ENCODE peak calls at places on chromosomes 1 and 21, in four cellular contexts. P is LoVo, C is GM23248, S is HCT116. D is an unnamed sample.

GRCh38 chr1:87242445-87243185 is 86.1 kb upstream of the LMO4 start:
- DNase-seq in P (no peak), C (no peak), S (no peak), D (peak; percentile 90)

GRCh38 chr1:40782371-40782956 is 1.1 kb upstream of the KCNQ4 start:
- DNase-seq in P (no peak), C (no peak), S (no peak), D (peak; percentile 38)

GRCh38 chr1:151905070-151905442 is 4.3 kb downstream of the THEM4 start:
- DNase-seq in P (no peak), C (no peak), S (no peak), D (no peak)

GRCh38 chr1:25912076-25912831 is 6.0 kb upstream of the STMN1 start:
- DNase-seq in P (no peak), C (peak; percentile 83), S (no peak), D (peak; percentile 57)

GRCh38 chr21:42300956-42301355 is 14.3 kb downstream of the TFF3 start:
- DNase-seq in P (no peak), C (no peak), S (no peak), D (no peak)

GRCh38 chr1:162196387-162196786 is 126.9 kb downstream of the NOS1AP start:
- DNase-seq in P (peak; percentile 42), C (no peak), S (no peak), D (no peak)

GRCh38 chr1:52348704-52349301 is 17.2 kb downstream of the CC2D1B start:
- DNase-seq in P (no peak), C (peak; percentile 48), S (no peak), D (peak; percentile 17)

GRCh38 chr1:161196521-161197451 is 2.1 kb downstream of the ADAMTS4 start:
- DNase-seq in P (no peak), C (peak; percentile 95), S (no peak), D (no peak)

GRCh38 chr1:167076136-167076710 is 14.0 kb downstream of the GPA33 start:
- DNase-seq in P (no peak), C (no peak), S (no peak), D (no peak)

GRCh38 chr1:68120136-68120791 is 69.8 kb upstream of the DIRAS3 start:
- DNase-seq in P (peak; percentile 56), C (peak; percentile 79), S (peak; percentile 69), D (peak; percentile 73)

GRCh38 chr1:40977721-40978120 is 1.8 kb upstream of the CTPS1 start:
- DNase-seq in P (no peak), C (peak; percentile 23), S (no peak), D (peak; percentile 52)

GRCh38 chr1:171983584-171983983 is 142.3 kb downstream of the DNM3 start:
- DNase-seq in P (peak; percentile 30), C (peak; percentile 71), S (peak; percentile 4), D (peak; percentile 44)

GRCh38 chr1:29121951-29122661 is 1.6 kb downstream of the TMEM200B start:
- DNase-seq in P (no peak), C (peak; percentile 59), S (no peak), D (no peak)

GRCh38 chr1:22275626-22276395 is 132.9 kb upstream of the WNT4 start:
- DNase-seq in P (peak; percentile 46), C (peak; percentile 68), S (peak; percentile 29), D (peak; percentile 58)

GRCh38 chr1:42949312-42950145 is 9.1 kb downstream of the SLC2A1 start:
- DNase-seq in P (no peak), C (no peak), S (no peak), D (peak; percentile 91)

GRCh38 chr1:209561561-209561960 is 22.0 kb upstream of the CAMK1G start:
- DNase-seq in P (no peak), C (no peak), S (no peak), D (no peak)

GRCh38 chr1:33346921-33347649 is 26.2 kb upstream of the A3GALT2 start:
- DNase-seq in P (peak; percentile 71), C (peak; percentile 84), S (peak; percentile 40), D (peak; percentile 99)

GRCh38 chr1:107604823-107605222 is 360.2 kb downstream of the VAV3 start:
- DNase-seq in P (no peak), C (no peak), S (no peak), D (no peak)

GRCh38 chr1:206005761-206006160 is 2.6 kb upstream of the RAB7B start:
- DNase-seq in P (no peak), C (no peak), S (no peak), D (no peak)

GRCh38 chr1:66728021-66728420 is 24.2 kb upstream of the DYNLT5 start:
- DNase-seq in P (no peak), C (peak; percentile 50), S (no peak), D (peak; percentile 15)

GRCh38 chr1:30111431-30111830 is 612.0 kb downstream of the MATN1 start:
- DNase-seq in P (peak; percentile 27), C (peak; percentile 69), S (peak; percentile 10), D (peak; percentile 30)

GRCh38 chr1:83692524-83693336 is 306.2 kb downstream of the TTLL7 start:
- DNase-seq in P (no peak), C (peak; percentile 9), S (no peak), D (peak; percentile 72)

GRCh38 chr1:10510520-10511493 is 36.1 kb downstream of the PEX14 start:
- DNase-seq in P (peak; percentile 59), C (peak; percentile 98), S (peak; percentile 24), D (peak; percentile 93)

GRCh38 chr1:17909634-17910033 is 154.5 kb downstream of the ACTL8 start:
- DNase-seq in P (no peak), C (peak; percentile 46), S (no peak), D (peak; percentile 11)

GRCh38 chr1:1425753-1426495 is 4.8 kb upstream of the ANKRD65 start:
- DNase-seq in P (no peak), C (no peak), S (no peak), D (no peak)

GRCh38 chr21:27363719-27364479 is 397.0 kb upstream of the ADAMTS5 start:
- DNase-seq in P (no peak), C (peak; percentile 6), S (no peak), D (no peak)

GRCh38 chr1:42692461-42692860 is 10.2 kb downstream of the YBX1 start:
- DNase-seq in P (peak; percentile 66), C (no peak), S (no peak), D (no peak)

GRCh38 chr1:101112051-101112770 is 86.6 kb upstream of the DPH5 start:
- DNase-seq in P (no peak), C (no peak), S (no peak), D (no peak)

GRCh38 chr21:42389449-42389835 is 6.4 kb downstream of the TMPRSS3 start:
- DNase-seq in P (peak; percentile 42), C (no peak), S (no peak), D (peak; percentile 10)

D was measured in M059J.